ENCODE peak calls at places on chromosome 3, in seven cellular contexts. One of them, this sample, is unnamed. For H3K9me3, the result is how much of the 10 kb centered on the place peaks cover.

GRCh38 chr3:69747511-69748248 is 8.4 kb downstream of the MITF start:
- DNase-seq in breast epithelium: no peak
- DNase-seq in cardiac muscle cell: no peak
- DNase-seq in upper lobe of right lung: no peak
- DNase-seq in neuronal stem cell: no peak
- DNase-seq in heart right ventricle: no peak
- DNase-seq in neural progenitor cell: no peak
- DNase-seq in this sample: no peak

GRCh38 chr3:106004841-106005240 is 136.0 kb upstream of the CBLB start:
- DNase-seq in cardiac muscle cell: no peak
- DNase-seq in heart right ventricle: no peak
- DNase-seq in neural progenitor cell: no peak
- DNase-seq in neuronal stem cell: no peak
- DNase-seq in upper lobe of right lung: no peak
- DNase-seq in breast epithelium: no peak
- DNase-seq in this sample: no peak

GRCh38 chr3:165837058-165837525 is at the start of gene BCHE:
- DNase-seq in neural progenitor cell: peak
- DNase-seq in cardiac muscle cell: peak
- DNase-seq in neuronal stem cell: peak
- DNase-seq in heart right ventricle: peak
- DNase-seq in upper lobe of right lung: no peak
- DNase-seq in breast epithelium: no peak
- DNase-seq in this sample: no peak

GRCh38 chr3:32319607-32320006 is 72.0 kb upstream of the CMTM7 start:
- DNase-seq in neural progenitor cell: no peak
- DNase-seq in upper lobe of right lung: no peak
- DNase-seq in heart right ventricle: no peak
- DNase-seq in cardiac muscle cell: no peak
- DNase-seq in neuronal stem cell: no peak
- DNase-seq in breast epithelium: no peak
- DNase-seq in this sample: no peak

GRCh38 chr3:146513386-146514051 is 30.9 kb downstream of the PLSCR1 start:
- DNase-seq in cardiac muscle cell: no peak
- DNase-seq in breast epithelium: no peak
- DNase-seq in upper lobe of right lung: no peak
- DNase-seq in neural progenitor cell: no peak
- DNase-seq in heart right ventricle: no peak
- DNase-seq in neuronal stem cell: no peak
- DNase-seq in this sample: no peak

GRCh38 chr3:119969759-119970158 is 124.5 kb downstream of the GSK3B start:
- DNase-seq in cardiac muscle cell: no peak
- DNase-seq in neuronal stem cell: no peak
- DNase-seq in neural progenitor cell: no peak
- DNase-seq in heart right ventricle: no peak
- DNase-seq in upper lobe of right lung: no peak
- DNase-seq in breast epithelium: no peak
- DNase-seq in this sample: no peak

GRCh38 chr3:105860649-105861048 is 8.2 kb downstream of the CBLB start:
- DNase-seq in heart right ventricle: no peak
- DNase-seq in neuronal stem cell: no peak
- DNase-seq in upper lobe of right lung: no peak
- DNase-seq in breast epithelium: no peak
- DNase-seq in cardiac muscle cell: no peak
- DNase-seq in neural progenitor cell: no peak
- DNase-seq in this sample: no peak

GRCh38 chr3:46356909-46357308 is 3.0 kb downstream of the CCR2 start:
- DNase-seq in breast epithelium: no peak
- DNase-seq in heart right ventricle: no peak
- DNase-seq in neuronal stem cell: no peak
- DNase-seq in upper lobe of right lung: no peak
- DNase-seq in cardiac muscle cell: no peak
- DNase-seq in neural progenitor cell: no peak
- DNase-seq in this sample: no peak

GRCh38 chr3:104102386-104102785 is 1264.3 kb upstream of the ALCAM start:
- DNase-seq in cardiac muscle cell: peak
- DNase-seq in neural progenitor cell: peak
- DNase-seq in breast epithelium: no peak
- DNase-seq in heart right ventricle: no peak
- DNase-seq in upper lobe of right lung: peak
- DNase-seq in neuronal stem cell: peak
- DNase-seq in this sample: peak

GRCh38 chr3:31103623-31104180 is 209.2 kb upstream of the GADL1 start:
- DNase-seq in neural progenitor cell: no peak
- DNase-seq in upper lobe of right lung: no peak
- DNase-seq in breast epithelium: no peak
- DNase-seq in heart right ventricle: no peak
- DNase-seq in neuronal stem cell: no peak
- DNase-seq in cardiac muscle cell: no peak
- DNase-seq in this sample: no peak

GRCh38 chr3:155664922-155665695 is 79.8 kb downstream of the PLCH1 start:
- DNase-seq in neuronal stem cell: no peak
- DNase-seq in neural progenitor cell: peak
- DNase-seq in upper lobe of right lung: no peak
- DNase-seq in cardiac muscle cell: no peak
- DNase-seq in heart right ventricle: peak
- DNase-seq in breast epithelium: no peak
- DNase-seq in this sample: peak

GRCh38 chr3:61371123-61371522 is 119.9 kb upstream of the FHIT start:
- DNase-seq in upper lobe of right lung: no peak
- DNase-seq in neural progenitor cell: peak
- DNase-seq in heart right ventricle: no peak
- DNase-seq in breast epithelium: no peak
- DNase-seq in cardiac muscle cell: peak
- DNase-seq in neuronal stem cell: peak
- DNase-seq in this sample: no peak

GRCh38 chr3:138774529-138775253 is 60.0 kb downstream of the PIK3CB start:
- DNase-seq in heart right ventricle: no peak
- DNase-seq in neuronal stem cell: no peak
- DNase-seq in cardiac muscle cell: peak
- DNase-seq in neural progenitor cell: no peak
- DNase-seq in breast epithelium: no peak
- DNase-seq in upper lobe of right lung: no peak
- DNase-seq in this sample: peak

GRCh38 chr3:177050466-177051237 is 146.6 kb downstream of the TBL1XR1 start:
- DNase-seq in heart right ventricle: no peak
- DNase-seq in breast epithelium: no peak
- DNase-seq in cardiac muscle cell: peak
- DNase-seq in neural progenitor cell: peak
- DNase-seq in neuronal stem cell: no peak
- DNase-seq in upper lobe of right lung: no peak
- DNase-seq in this sample: no peak

GRCh38 chr3:189569473-189569872 is 61.7 kb upstream of the TP63 start:
- DNase-seq in cardiac muscle cell: no peak
- DNase-seq in heart right ventricle: no peak
- DNase-seq in upper lobe of right lung: no peak
- DNase-seq in breast epithelium: no peak
- DNase-seq in neuronal stem cell: no peak
- DNase-seq in neural progenitor cell: no peak
- DNase-seq in this sample: no peak

GRCh38 chr3:23183731-23184130 is 19.4 kb upstream of the UBE2E2 start:
- DNase-seq in breast epithelium: no peak
- DNase-seq in cardiac muscle cell: peak
- DNase-seq in neuronal stem cell: peak
- DNase-seq in neural progenitor cell: peak
- DNase-seq in heart right ventricle: no peak
- DNase-seq in upper lobe of right lung: no peak
- DNase-seq in this sample: peak

GRCh38 chr3:51319271-51319670 is 65.8 kb upstream of the MANF start:
- DNase-seq in upper lobe of right lung: no peak
- DNase-seq in cardiac muscle cell: no peak
- DNase-seq in neuronal stem cell: no peak
- DNase-seq in heart right ventricle: no peak
- DNase-seq in neural progenitor cell: no peak
- DNase-seq in breast epithelium: no peak
- DNase-seq in this sample: no peak

GRCh38 chr3:102510663-102511062 is 75.8 kb downstream of the ZPLD1 start:
- DNase-seq in heart right ventricle: no peak
- DNase-seq in neural progenitor cell: no peak
- DNase-seq in neuronal stem cell: no peak
- DNase-seq in cardiac muscle cell: no peak
- DNase-seq in upper lobe of right lung: no peak
- DNase-seq in breast epithelium: no peak
- DNase-seq in this sample: no peak

GRCh38 chr3:125110016-125110875 is 54.4 kb upstream of the HEG1 start:
- DNase-seq in heart right ventricle: no peak
- DNase-seq in neuronal stem cell: no peak
- DNase-seq in upper lobe of right lung: no peak
- DNase-seq in cardiac muscle cell: no peak
- DNase-seq in breast epithelium: no peak
- DNase-seq in neural progenitor cell: no peak
- DNase-seq in this sample: peak

GRCh38 chr3:147361671-147362420 is 44.5 kb downstream of the ZIC4 start:
- DNase-seq in cardiac muscle cell: no peak
- DNase-seq in breast epithelium: no peak
- DNase-seq in upper lobe of right lung: peak
- DNase-seq in heart right ventricle: peak
- DNase-seq in neural progenitor cell: peak
- DNase-seq in neuronal stem cell: no peak
- DNase-seq in this sample: peak

GRCh38 chr3:53808496-53808895 is 37.7 kb downstream of the CHDH start:
- DNase-seq in breast epithelium: no peak
- DNase-seq in neural progenitor cell: no peak
- DNase-seq in neuronal stem cell: no peak
- DNase-seq in heart right ventricle: no peak
- DNase-seq in upper lobe of right lung: no peak
- DNase-seq in cardiac muscle cell: no peak
- DNase-seq in this sample: no peak

GRCh38 chr3:178100881-178101280 is 435.4 kb upstream of the KCNMB2 start:
- DNase-seq in heart right ventricle: no peak
- DNase-seq in upper lobe of right lung: no peak
- DNase-seq in breast epithelium: no peak
- DNase-seq in neuronal stem cell: no peak
- DNase-seq in neural progenitor cell: no peak
- DNase-seq in cardiac muscle cell: no peak
- DNase-seq in this sample: no peak

DNA sequence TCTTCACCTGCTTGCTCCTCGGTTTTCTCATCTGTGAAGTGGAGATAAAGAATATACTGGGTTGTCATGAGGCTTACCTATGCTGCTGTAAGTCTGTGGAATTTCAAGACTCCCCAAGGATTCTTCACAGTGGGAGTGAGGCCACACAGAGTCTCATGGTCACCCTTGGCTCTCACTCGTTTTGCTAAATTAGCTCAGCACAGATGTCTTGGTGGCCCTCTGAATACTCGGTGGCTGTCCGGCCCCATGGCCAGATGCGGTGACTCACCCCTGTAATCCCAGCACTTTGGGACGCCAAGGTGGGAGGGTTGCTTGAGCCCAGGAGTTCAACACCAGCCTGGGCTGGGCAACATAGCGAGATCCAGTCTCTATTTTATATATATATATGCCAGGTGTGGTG is 5.0 kb upstream of the CHCHD6 start:
- DNase-seq in neuronal stem cell: no peak
- DNase-seq in upper lobe of right lung: no peak
- DNase-seq in cardiac muscle cell: no peak
- DNase-seq in neural progenitor cell: no peak
- DNase-seq in heart right ventricle: no peak
- DNase-seq in breast epithelium: no peak
- DNase-seq in this sample: no peak
- H3K4me3 ChIP-seq in neuronal stem cell: no peak
- H3K4me3 ChIP-seq in upper lobe of right lung: no peak
- H3K4me3 ChIP-seq in cardiac muscle cell: no peak
- H3K4me3 ChIP-seq in neural progenitor cell: no peak
- H3K4me3 ChIP-seq in heart right ventricle: no peak
- H3K4me3 ChIP-seq in breast epithelium: no peak
- H3K4me3 ChIP-seq in this sample: no peak

GRCh38 chr3:149831321-149831720 is 18.3 kb downstream of the RNF13 start:
- DNase-seq in neuronal stem cell: no peak
- DNase-seq in breast epithelium: no peak
- DNase-seq in heart right ventricle: no peak
- DNase-seq in neural progenitor cell: no peak
- DNase-seq in upper lobe of right lung: no peak
- DNase-seq in cardiac muscle cell: no peak
- DNase-seq in this sample: no peak
- H3K9me3 ChIP-seq in neuronal stem cell: under half
- H3K9me3 ChIP-seq in breast epithelium: under half
- H3K9me3 ChIP-seq in heart right ventricle: half or more
- H3K9me3 ChIP-seq in neural progenitor cell: under half
- H3K9me3 ChIP-seq in upper lobe of right lung: under half
- H3K9me3 ChIP-seq in cardiac muscle cell: under half
- H3K9me3 ChIP-seq in this sample: under half

GRCh38 chr3:109122690-109123089 is 4.8 kb upstream of the MORC1 start:
- DNase-seq in breast epithelium: no peak
- DNase-seq in heart right ventricle: no peak
- DNase-seq in neuronal stem cell: no peak
- DNase-seq in upper lobe of right lung: no peak
- DNase-seq in neural progenitor cell: no peak
- DNase-seq in cardiac muscle cell: no peak
- DNase-seq in this sample: no peak
- H3K4me3 ChIP-seq in breast epithelium: no peak
- H3K4me3 ChIP-seq in heart right ventricle: no peak
- H3K4me3 ChIP-seq in neuronal stem cell: no peak
- H3K4me3 ChIP-seq in upper lobe of right lung: no peak
- H3K4me3 ChIP-seq in neural progenitor cell: no peak
- H3K4me3 ChIP-seq in cardiac muscle cell: no peak
- H3K4me3 ChIP-seq in this sample: no peak

GRCh38 chr3:44509393-44509921 is 32.0 kb upstream of the ZNF445 start:
- DNase-seq in neuronal stem cell: peak
- DNase-seq in neural progenitor cell: peak
- DNase-seq in upper lobe of right lung: no peak
- DNase-seq in heart right ventricle: no peak
- DNase-seq in breast epithelium: no peak
- DNase-seq in cardiac muscle cell: peak
- DNase-seq in this sample: no peak

GRCh38 chr3:44509985-44510360 is 32.5 kb upstream of the ZNF445 start:
- DNase-seq in cardiac muscle cell: peak
- DNase-seq in upper lobe of right lung: no peak
- DNase-seq in neuronal stem cell: peak
- DNase-seq in breast epithelium: no peak
- DNase-seq in neural progenitor cell: no peak
- DNase-seq in heart right ventricle: no peak
- DNase-seq in this sample: no peak

GRCh38 chr3:44506961-44507360 is 29.5 kb upstream of the ZNF445 start:
- DNase-seq in neuronal stem cell: no peak
- DNase-seq in cardiac muscle cell: no peak
- DNase-seq in heart right ventricle: no peak
- DNase-seq in upper lobe of right lung: no peak
- DNase-seq in neural progenitor cell: no peak
- DNase-seq in breast epithelium: no peak
- DNase-seq in this sample: no peak

GRCh38 chr3:44504566-44504965 is 27.1 kb upstream of the ZNF445 start:
- DNase-seq in upper lobe of right lung: no peak
- DNase-seq in breast epithelium: no peak
- DNase-seq in cardiac muscle cell: no peak
- DNase-seq in neural progenitor cell: no peak
- DNase-seq in heart right ventricle: no peak
- DNase-seq in neuronal stem cell: no peak
- DNase-seq in this sample: no peak

GRCh38 chr3:44506556-44506955 is 29.1 kb upstream of the ZNF445 start:
- DNase-seq in upper lobe of right lung: no peak
- DNase-seq in breast epithelium: no peak
- DNase-seq in cardiac muscle cell: no peak
- DNase-seq in neural progenitor cell: no peak
- DNase-seq in neuronal stem cell: no peak
- DNase-seq in heart right ventricle: no peak
- DNase-seq in this sample: no peak
- H3K9me3 ChIP-seq in upper lobe of right lung: under half
- H3K9me3 ChIP-seq in breast epithelium: under half
- H3K9me3 ChIP-seq in cardiac muscle cell: under half
- H3K9me3 ChIP-seq in neural progenitor cell: under half
- H3K9me3 ChIP-seq in neuronal stem cell: under half
- H3K9me3 ChIP-seq in heart right ventricle: under half
- H3K9me3 ChIP-seq in this sample: under half

This sample was measured in SJSA1.